ENCODE peak calls at places on chromosomes 4 and X, in eight cellular contexts. One of them, this sample, is unnamed.

GRCh38 chr4:91222019-91222418 is 1081.7 kb upstream of the GRID2 start:
- DNase-seq in neural progenitor cell: no peak
- DNase-seq in OCI-LY7: no peak
- DNase-seq in GM23248: no peak
- DNase-seq in astrocyte: no peak
- DNase-seq in Karpas-422: no peak
- DNase-seq in PC-9: no peak
- DNase-seq in hepatocyte: no peak
- DNase-seq in this sample: no peak

GRCh38 chr4:41074227-41074626 is 140.1 kb downstream of the APBB2 start:
- DNase-seq in neural progenitor cell: no peak
- DNase-seq in OCI-LY7: peak; percentile 41
- DNase-seq in GM23248: no peak
- DNase-seq in astrocyte: no peak
- DNase-seq in Karpas-422: no peak
- DNase-seq in PC-9: no peak
- DNase-seq in hepatocyte: no peak
- DNase-seq in this sample: no peak

GRCh38 chrX:19785647-19786046 is 101.8 kb downstream of the SH3KBP1 start:
- DNase-seq in neural progenitor cell: no peak
- DNase-seq in OCI-LY7: no peak
- DNase-seq in GM23248: no peak
- DNase-seq in astrocyte: no peak
- DNase-seq in Karpas-422: no peak
- DNase-seq in PC-9: no peak
- DNase-seq in hepatocyte: no peak
- DNase-seq in this sample: no peak

GRCh38 chr4:88285235-88285505 is 809 bp upstream of the PPM1K start:
- DNase-seq in neural progenitor cell: no peak
- DNase-seq in OCI-LY7: no peak
- DNase-seq in GM23248: no peak
- DNase-seq in astrocyte: no peak
- DNase-seq in Karpas-422: no peak
- DNase-seq in PC-9: no peak
- DNase-seq in hepatocyte: no peak
- DNase-seq in this sample: no peak

GRCh38 chr4:88077911-88078310 is 70.5 kb downstream of the PKD2 start:
- DNase-seq in neural progenitor cell: no peak
- DNase-seq in OCI-LY7: no peak
- DNase-seq in GM23248: peak; percentile 43
- DNase-seq in astrocyte: peak; percentile 73
- DNase-seq in Karpas-422: no peak
- DNase-seq in PC-9: no peak
- DNase-seq in hepatocyte: no peak
- DNase-seq in this sample: no peak

GRCh38 chr4:17077105-17077504 is 178.7 kb upstream of the LDB2 start:
- DNase-seq in neural progenitor cell: no peak
- DNase-seq in OCI-LY7: no peak
- DNase-seq in GM23248: no peak
- DNase-seq in astrocyte: no peak
- DNase-seq in Karpas-422: no peak
- DNase-seq in PC-9: no peak
- DNase-seq in hepatocyte: no peak
- DNase-seq in this sample: no peak

GRCh38 chrX:99795495-99795894 is 614.6 kb downstream of the PCDH19 start:
- DNase-seq in neural progenitor cell: no peak
- DNase-seq in OCI-LY7: no peak
- DNase-seq in GM23248: peak; percentile 15
- DNase-seq in astrocyte: no peak
- DNase-seq in Karpas-422: peak; percentile 63
- DNase-seq in PC-9: no peak
- DNase-seq in hepatocyte: no peak
- DNase-seq in this sample: peak; percentile 18

GRCh38 chrX:105876658-105877057 is 54.3 kb downstream of the NRK start:
- DNase-seq in neural progenitor cell: peak; percentile 34
- DNase-seq in OCI-LY7: peak; percentile 3
- DNase-seq in GM23248: no peak
- DNase-seq in astrocyte: no peak
- DNase-seq in Karpas-422: peak; percentile 76
- DNase-seq in PC-9: no peak
- DNase-seq in hepatocyte: peak; percentile 12
- DNase-seq in this sample: peak; percentile 49

GRCh38 chr4:11149612-11150259 is 279.0 kb downstream of the HS3ST1 start:
- DNase-seq in neural progenitor cell: no peak
- DNase-seq in OCI-LY7: no peak
- DNase-seq in GM23248: no peak
- DNase-seq in astrocyte: no peak
- DNase-seq in Karpas-422: no peak
- DNase-seq in PC-9: no peak
- DNase-seq in hepatocyte: no peak
- DNase-seq in this sample: no peak

GRCh38 chr4:122476745-122477144 is 20.2 kb upstream of the IL2 start:
- DNase-seq in neural progenitor cell: no peak
- DNase-seq in OCI-LY7: no peak
- DNase-seq in GM23248: no peak
- DNase-seq in astrocyte: no peak
- DNase-seq in Karpas-422: peak; percentile 35
- DNase-seq in PC-9: no peak
- DNase-seq in hepatocyte: no peak
- DNase-seq in this sample: no peak

GRCh38 chr4:188989371-188989770 is 850.1 kb downstream of the TRIML1 start:
- DNase-seq in neural progenitor cell: no peak
- DNase-seq in OCI-LY7: no peak
- DNase-seq in GM23248: no peak
- DNase-seq in astrocyte: no peak
- DNase-seq in Karpas-422: no peak
- DNase-seq in PC-9: no peak
- DNase-seq in hepatocyte: peak; percentile 32
- DNase-seq in this sample: no peak

GRCh38 chr4:130125468-130125867 is 1029.5 kb downstream of the C4orf33 start:
- DNase-seq in neural progenitor cell: no peak
- DNase-seq in OCI-LY7: no peak
- DNase-seq in GM23248: no peak
- DNase-seq in astrocyte: no peak
- DNase-seq in Karpas-422: no peak
- DNase-seq in PC-9: no peak
- DNase-seq in hepatocyte: no peak
- DNase-seq in this sample: no peak

GRCh38 chrX:30786374-30786773 is 102.7 kb downstream of the TAB3 start:
- DNase-seq in neural progenitor cell: no peak
- DNase-seq in OCI-LY7: no peak
- DNase-seq in GM23248: no peak
- DNase-seq in astrocyte: no peak
- DNase-seq in Karpas-422: no peak
- DNase-seq in PC-9: no peak
- DNase-seq in hepatocyte: no peak
- DNase-seq in this sample: no peak

GRCh38 chr4:149754526-149754925 is 61.1 kb downstream of the IQCM start:
- DNase-seq in neural progenitor cell: no peak
- DNase-seq in OCI-LY7: no peak
- DNase-seq in GM23248: peak; percentile 33
- DNase-seq in astrocyte: peak; percentile 37
- DNase-seq in Karpas-422: no peak
- DNase-seq in PC-9: no peak
- DNase-seq in hepatocyte: no peak
- DNase-seq in this sample: no peak

GRCh38 chr4:142550955-142551354 is 295.1 kb downstream of the INPP4B start:
- DNase-seq in neural progenitor cell: no peak
- DNase-seq in OCI-LY7: no peak
- DNase-seq in GM23248: peak; percentile 18
- DNase-seq in astrocyte: no peak
- DNase-seq in Karpas-422: no peak
- DNase-seq in PC-9: no peak
- DNase-seq in hepatocyte: no peak
- DNase-seq in this sample: no peak

GRCh38 chr4:88341227-88342192 is 37.1 kb upstream of the HERC6 start:
- DNase-seq in neural progenitor cell: no peak
- DNase-seq in OCI-LY7: no peak
- DNase-seq in GM23248: peak; percentile 85
- DNase-seq in astrocyte: peak; percentile 92
- DNase-seq in Karpas-422: no peak
- DNase-seq in PC-9: peak; percentile 67
- DNase-seq in hepatocyte: peak; percentile 72
- DNase-seq in this sample: no peak

GRCh38 chrX:17007134-17007768 is 60.8 kb downstream of the REPS2 start:
- DNase-seq in neural progenitor cell: peak; percentile 41
- DNase-seq in OCI-LY7: peak; percentile 47
- DNase-seq in GM23248: peak; percentile 31
- DNase-seq in astrocyte: no peak
- DNase-seq in Karpas-422: no peak
- DNase-seq in PC-9: no peak
- DNase-seq in hepatocyte: no peak
- DNase-seq in this sample: no peak

GRCh38 chr4:155573126-155573525 is 93.5 kb upstream of the GUCY1A1 start:
- DNase-seq in neural progenitor cell: no peak
- DNase-seq in OCI-LY7: no peak
- DNase-seq in GM23248: no peak
- DNase-seq in astrocyte: no peak
- DNase-seq in Karpas-422: peak; percentile 77
- DNase-seq in PC-9: no peak
- DNase-seq in hepatocyte: no peak
- DNase-seq in this sample: no peak

GRCh38 chrX:25016361-25016671 is 551 bp upstream of the ARX start:
- DNase-seq in neural progenitor cell: peak; percentile 56
- DNase-seq in OCI-LY7: no peak
- DNase-seq in GM23248: no peak
- DNase-seq in astrocyte: no peak
- DNase-seq in Karpas-422: no peak
- DNase-seq in PC-9: no peak
- DNase-seq in hepatocyte: no peak
- DNase-seq in this sample: no peak

GRCh38 chr4:76948441-76949292 is 885 bp upstream of the SEPTIN11 start:
- DNase-seq in neural progenitor cell: peak; percentile 91
- DNase-seq in OCI-LY7: peak; percentile 19
- DNase-seq in GM23248: peak; percentile 86
- DNase-seq in astrocyte: peak; percentile 75
- DNase-seq in Karpas-422: peak; percentile 84
- DNase-seq in PC-9: peak; percentile 63
- DNase-seq in hepatocyte: peak; percentile 86
- DNase-seq in this sample: no peak

GRCh38 chr4:175590205-175590604 is 221.9 kb downstream of the GPM6A start:
- DNase-seq in neural progenitor cell: no peak
- DNase-seq in OCI-LY7: no peak
- DNase-seq in GM23248: no peak
- DNase-seq in astrocyte: no peak
- DNase-seq in Karpas-422: no peak
- DNase-seq in PC-9: no peak
- DNase-seq in hepatocyte: no peak
- DNase-seq in this sample: no peak

GRCh38 chr4:142452132-142452855 is 393.8 kb downstream of the INPP4B start:
- DNase-seq in neural progenitor cell: peak; percentile 27
- DNase-seq in OCI-LY7: no peak
- DNase-seq in GM23248: peak; percentile 66
- DNase-seq in astrocyte: peak; percentile 53
- DNase-seq in Karpas-422: no peak
- DNase-seq in PC-9: no peak
- DNase-seq in hepatocyte: no peak
- DNase-seq in this sample: no peak

GRCh38 chrX:154037754-154038153 is 18.1 kb upstream of the IRAK1 start:
- DNase-seq in neural progenitor cell: no peak
- DNase-seq in OCI-LY7: no peak
- DNase-seq in GM23248: no peak
- DNase-seq in astrocyte: no peak
- DNase-seq in Karpas-422: no peak
- DNase-seq in PC-9: no peak
- DNase-seq in hepatocyte: no peak
- DNase-seq in this sample: no peak

GRCh38 chr4:3112979-3113469 is 38.5 kb downstream of the HTT start:
- DNase-seq in neural progenitor cell: no peak
- DNase-seq in OCI-LY7: no peak
- DNase-seq in GM23248: peak; percentile 57
- DNase-seq in astrocyte: peak; percentile 21
- DNase-seq in Karpas-422: no peak
- DNase-seq in PC-9: no peak
- DNase-seq in hepatocyte: no peak
- DNase-seq in this sample: no peak
- H3K36me3 ChIP-seq in neural progenitor cell: no peaks in the 10 kb centered on the region
- H3K36me3 ChIP-seq in OCI-LY7: peaks cover 94% of the 10 kb centered on the region
- H3K36me3 ChIP-seq in GM23248: peaks cover 17% of the 10 kb centered on the region
- H3K36me3 ChIP-seq in astrocyte: peaks cover 31% of the 10 kb centered on the region
- H3K36me3 ChIP-seq in Karpas-422: peaks cover 51% of the 10 kb centered on the region
- H3K36me3 ChIP-seq in PC-9: no peaks in the 10 kb centered on the region
- H3K36me3 ChIP-seq in hepatocyte: no peaks in the 10 kb centered on the region
- H3K36me3 ChIP-seq in this sample: no peaks in the 10 kb centered on the region

DNA sequence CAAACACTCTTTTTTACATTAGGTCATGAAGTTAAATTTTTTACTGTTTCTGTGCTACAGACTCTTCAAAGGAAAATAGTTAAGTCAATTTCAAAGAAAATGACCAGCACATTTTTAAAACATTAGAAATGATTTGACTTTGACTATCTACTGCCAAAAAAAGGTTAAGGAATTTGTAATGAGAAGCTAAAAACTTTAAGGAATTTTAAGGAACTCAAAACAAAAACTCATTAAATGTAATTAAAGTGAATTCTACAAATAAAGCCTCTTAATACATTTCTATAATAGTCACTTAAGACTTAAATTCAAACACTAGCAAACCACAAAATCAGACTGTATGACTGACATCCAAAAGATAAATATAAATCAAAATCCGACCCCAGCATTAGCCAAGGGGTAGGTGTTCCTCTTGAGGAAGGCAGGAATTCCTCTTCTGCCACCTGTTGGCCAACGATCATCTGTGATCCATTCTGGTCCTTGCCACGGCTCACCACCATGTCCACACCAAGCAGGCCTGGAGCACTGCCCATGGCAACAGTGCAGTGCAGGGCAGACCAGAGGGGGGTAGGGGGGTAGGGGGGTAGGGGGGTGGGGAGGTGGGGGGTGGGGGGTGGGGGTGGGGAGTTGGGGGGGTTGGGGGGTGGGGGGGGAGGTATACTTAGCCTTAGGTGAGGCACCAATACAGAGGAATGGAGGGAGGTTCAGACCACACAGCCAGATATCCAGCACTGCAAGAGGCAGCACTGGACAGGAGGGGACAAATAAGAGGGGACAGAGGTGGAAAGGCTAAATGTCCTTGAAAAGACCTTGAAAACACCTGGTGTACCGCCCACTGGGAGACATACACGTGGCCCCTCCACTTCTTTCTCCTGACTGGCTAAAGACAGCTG is 287.4 kb downstream of the CHIC1 start:
- DNase-seq in neural progenitor cell: peak; percentile 45
- DNase-seq in OCI-LY7: no peak
- DNase-seq in GM23248: peak; percentile 23
- DNase-seq in astrocyte: peak; percentile 29
- DNase-seq in Karpas-422: peak; percentile 74
- DNase-seq in PC-9: no peak
- DNase-seq in hepatocyte: peak; percentile 13
- DNase-seq in this sample: peak; percentile 50
- H4K20me1 ChIP-seq in neural progenitor cell: peaks cover 14% of the 10 kb centered on the region
- H4K20me1 ChIP-seq in OCI-LY7: no peaks in the 10 kb centered on the region
- H4K20me1 ChIP-seq in GM23248: no peaks in the 10 kb centered on the region
- H4K20me1 ChIP-seq in astrocyte: no peaks in the 10 kb centered on the region
- H4K20me1 ChIP-seq in Karpas-422: peaks cover 40% of the 10 kb centered on the region
- H4K20me1 ChIP-seq in PC-9: no peaks in the 10 kb centered on the region
- H4K20me1 ChIP-seq in hepatocyte: no peaks in the 10 kb centered on the region
- H4K20me1 ChIP-seq in this sample: peaks cover 45% of the 10 kb centered on the region

GRCh38 chrX:71941145-71941544 is 30.5 kb downstream of the NHSL2 start:
- DNase-seq in neural progenitor cell: no peak
- DNase-seq in OCI-LY7: no peak
- DNase-seq in GM23248: peak; percentile 35
- DNase-seq in astrocyte: peak; percentile 33
- DNase-seq in Karpas-422: no peak
- DNase-seq in PC-9: no peak
- DNase-seq in hepatocyte: no peak
- DNase-seq in this sample: no peak
- H3K9me3 ChIP-seq in neural progenitor cell: no peaks in the 10 kb centered on the region
- H3K9me3 ChIP-seq in OCI-LY7: no peaks in the 10 kb centered on the region
- H3K9me3 ChIP-seq in GM23248: no peaks in the 10 kb centered on the region
- H3K9me3 ChIP-seq in astrocyte: no peaks in the 10 kb centered on the region
- H3K9me3 ChIP-seq in Karpas-422: no peaks in the 10 kb centered on the region
- H3K9me3 ChIP-seq in PC-9: no peaks in the 10 kb centered on the region
- H3K9me3 ChIP-seq in hepatocyte: no peaks in the 10 kb centered on the region
- H3K9me3 ChIP-seq in this sample: no peaks in the 10 kb centered on the region

GRCh38 chr4:78510681-78511080 is 40.9 kb upstream of the ANXA3 start:
- DNase-seq in neural progenitor cell: no peak
- DNase-seq in OCI-LY7: no peak
- DNase-seq in GM23248: no peak
- DNase-seq in astrocyte: no peak
- DNase-seq in Karpas-422: no peak
- DNase-seq in PC-9: no peak
- DNase-seq in hepatocyte: no peak
- DNase-seq in this sample: no peak
- H3K36me3 ChIP-seq in neural progenitor cell: no peaks in the 10 kb centered on the region
- H3K36me3 ChIP-seq in OCI-LY7: no peaks in the 10 kb centered on the region
- H3K36me3 ChIP-seq in GM23248: no peaks in the 10 kb centered on the region
- H3K36me3 ChIP-seq in astrocyte: no peaks in the 10 kb centered on the region
- H3K36me3 ChIP-seq in Karpas-422: no peaks in the 10 kb centered on the region
- H3K36me3 ChIP-seq in PC-9: no peaks in the 10 kb centered on the region
- H3K36me3 ChIP-seq in hepatocyte: no peaks in the 10 kb centered on the region
- H3K36me3 ChIP-seq in this sample: no peaks in the 10 kb centered on the region

This sample was measured in MM.1S.